ENCODE peak calls at places on chromosomes 11 and 22, in eight cellular contexts. I, Q, C, W, G, P, R and M are unnamed samples.

GRCh38 chr11:134889832-134890231 is 477.8 kb upstream of the B3GAT1 start:
- DNase-seq in I (no peak), Q (no peak), C (no peak), W (no peak), G (no peak), P (no peak), R (no peak), M (no peak)

GRCh38 chr22:32800158-32800557 is 1.3 kb upstream of the TIMP3 start:
- DNase-seq in I (no peak), Q (no peak), C (no peak), W (peak), G (no peak), P (peak), R (no peak), M (no peak)

GRCh38 chr11:45590743-45591142 is 74.7 kb downstream of the CHST1 start:
- DNase-seq in I (no peak), Q (peak), C (no peak), W (no peak), G (peak), P (no peak), R (no peak), M (no peak)

GRCh38 chr11:12274056-12274455 is 103.3 kb upstream of the PARVA start:
- DNase-seq in I (no peak), Q (no peak), C (no peak), W (no peak), G (peak), P (no peak), R (no peak), M (no peak)

GRCh38 chr22:46053563-46054090 is 76.7 kb upstream of the WNT7B start:
- DNase-seq in I (no peak), Q (no peak), C (no peak), W (peak), G (no peak), P (peak), R (peak), M (peak)

GRCh38 chr22:29907753-29908515 is 25.0 kb downstream of the MTMR3 start:
- DNase-seq in I (no peak), Q (peak), C (no peak), W (peak), G (peak), P (peak), R (peak), M (peak)

GRCh38 chr11:40293655-40294342 is 1165.7 kb downstream of the LRRC4C start:
- DNase-seq in I (peak), Q (peak), C (peak), W (peak), G (peak), P (peak), R (peak), M (peak)

GRCh38 chr11:35187996-35188395 is 49.0 kb downstream of the CD44 start:
- DNase-seq in I (no peak), Q (no peak), C (no peak), W (no peak), G (no peak), P (no peak), R (no peak), M (no peak)

GRCh38 chr11:1308745-1309497 is 511 bp downstream of the TOLLIP start:
- DNase-seq in I (no peak), Q (no peak), C (no peak), W (peak), G (no peak), P (peak), R (peak), M (no peak)

GRCh38 chr11:114166897-114167323 is 107.4 kb downstream of the ZBTB16 start:
- DNase-seq in I (no peak), Q (peak), C (no peak), W (peak), G (peak), P (peak), R (peak), M (no peak)

GRCh38 chr11:43366597-43367121 is 7.9 kb downstream of the TTC17 start:
- DNase-seq in I (no peak), Q (no peak), C (no peak), W (peak), G (no peak), P (peak), R (peak), M (no peak)

GRCh38 chr11:57273448-57274058 is 36.5 kb upstream of the APLNR start:
- DNase-seq in I (no peak), Q (no peak), C (no peak), W (no peak), G (no peak), P (no peak), R (no peak), M (no peak)

GRCh38 chr11:32852142-32852541 is 22.4 kb downstream of the PRRG4 start:
- DNase-seq in I (no peak), Q (peak), C (no peak), W (peak), G (no peak), P (peak), R (peak), M (no peak)

GRCh38 chr22:44360306-44360685 is 47.5 kb upstream of the SHISAL1 start:
- DNase-seq in I (no peak), Q (no peak), C (no peak), W (no peak), G (no peak), P (no peak), R (no peak), M (no peak)

GRCh38 chr11:66429983-66430602 is 8.6 kb downstream of the MRPL11 start:
- DNase-seq in I (peak), Q (peak), C (peak), W (peak), G (no peak), P (peak), R (peak), M (peak)
- TF ChIP-seq CTCF in I (peak), Q (peak), C (peak), W (peak), G (peak), P (peak), R (peak), M (peak)

GRCh38 chr11:128520206-128520885 is 67.0 kb downstream of the ETS1 start:
- DNase-seq in I (no peak), Q (no peak), C (no peak), W (peak), G (no peak), P (no peak), R (peak), M (no peak)
- TF ChIP-seq CTCF in I (no peak), Q (no peak), C (no peak), W (peak), G (no peak), P (no peak), R (peak), M (peak)

GRCh38 chr11:68460741-68461283 is at the start of gene PPP6R3:
- DNase-seq in I (no peak), Q (no peak), C (no peak), W (no peak), G (no peak), P (no peak), R (no peak), M (no peak)
- TF ChIP-seq CTCF in I (no peak), Q (no peak), C (no peak), W (no peak), G (no peak), P (no peak), R (no peak), M (no peak)

DNA sequence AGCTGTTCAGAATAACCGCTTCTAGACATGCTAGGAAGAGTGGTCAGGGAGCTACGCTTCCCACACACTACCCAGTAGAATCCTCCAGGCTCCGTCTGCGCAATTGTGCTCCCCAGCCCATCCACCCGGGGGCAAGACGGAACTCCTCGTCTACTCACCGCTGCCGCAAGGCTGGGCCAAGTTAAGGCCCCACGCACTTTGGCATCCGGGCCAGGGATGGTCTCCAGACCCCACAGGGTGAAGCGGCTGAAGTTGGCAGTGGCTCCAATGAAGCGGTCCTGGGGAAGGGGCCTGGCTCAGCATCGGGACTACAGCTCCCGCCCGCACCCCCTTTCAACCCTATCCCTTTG is 736 bp downstream of the RNASEH2C start:
- DNase-seq in I (no peak), Q (no peak), C (peak), W (peak), G (no peak), P (peak), R (peak), M (no peak)
- TF ChIP-seq CTCF in I (no peak), Q (no peak), C (no peak), W (no peak), G (no peak), P (no peak), R (peak), M (no peak)

GRCh38 chr11:2964782-2965181 is 27.3 kb downstream of the NAP1L4 start:
- DNase-seq in I (no peak), Q (no peak), C (no peak), W (no peak), G (no peak), P (no peak), R (no peak), M (no peak)

GRCh38 chr11:2963112-2963754 is 28.9 kb downstream of the NAP1L4 start:
- DNase-seq in I (no peak), Q (no peak), C (no peak), W (no peak), G (no peak), P (no peak), R (no peak), M (no peak)

GRCh38 chr11:2955896-2956476 is 26.8 kb upstream of the PHLDA2 start:
- DNase-seq in I (no peak), Q (no peak), C (no peak), W (peak), G (no peak), P (no peak), R (no peak), M (no peak)

DNA sequence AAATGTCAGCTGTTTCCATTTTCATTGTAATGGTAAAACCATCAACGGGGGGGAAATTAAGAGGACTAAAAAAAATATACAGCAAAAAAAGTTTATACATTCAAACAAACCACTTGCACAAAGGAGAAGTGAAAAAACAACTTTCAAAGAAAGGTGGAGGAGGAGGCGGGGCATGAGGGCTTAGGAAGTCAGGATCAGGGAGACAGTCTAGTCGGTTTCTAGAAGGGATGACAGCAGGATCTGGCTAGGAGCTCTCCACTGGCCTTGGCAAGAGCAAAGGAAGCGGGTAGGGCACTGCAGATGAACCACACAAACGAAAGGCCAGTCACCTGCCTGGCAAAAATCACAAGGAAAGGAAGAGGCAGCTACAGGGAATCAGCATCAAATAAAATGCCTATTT is 31.0 kb downstream of the NAP1L4 start:
- DNase-seq in I (no peak), Q (no peak), C (no peak), W (no peak), G (no peak), P (no peak), R (no peak), M (no peak)
- TF ChIP-seq CTCF in I (no peak), Q (no peak), C (no peak), W (no peak), G (no peak), P (no peak), R (no peak), M (no peak)